ENCODE peak calls at places on chromosomes 1 and 21, in five cellular contexts. W is suprapubic skin, A is GM23338, G is breast epithelium, X is sigmoid colon. F is an unnamed sample. For H3K36me3, the result is how much of the 10 kb centered on the place peaks cover.

GRCh38 chr1:240572328-240572727 is 39.6 kb downstream of the GREM2 start:
- DNase-seq in G (no peak), X (no peak), A (no peak), W (no peak), F (no peak)

GRCh38 chr1:59057211-59057694 is 239.6 kb upstream of the FGGY start:
- DNase-seq in A (peak), W (peak), X (peak), G (peak), F (no peak)

GRCh38 chr21:41488080-41488479 is 19.9 kb downstream of the TMPRSS2 start:
- DNase-seq in G (no peak), X (no peak), A (no peak), W (no peak), F (no peak)

GRCh38 chr1:12179111-12179519 is 12.3 kb downstream of the TNFRSF1B start:
- DNase-seq in G (no peak), X (no peak), A (no peak), W (no peak), F (peak)

GRCh38 chr1:114458208-114458777 is 52.7 kb downstream of the TRIM33 start:
- DNase-seq in A (no peak), G (no peak), W (no peak), X (no peak), F (peak)

GRCh38 chr1:228226956-228227791 is 19.3 kb downstream of the OBSCN start:
- DNase-seq in X (no peak), W (no peak), G (no peak), A (no peak), F (peak)

GRCh38 chr1:175148068-175148467 is 44.5 kb downstream of the KIAA0040 start:
- DNase-seq in W (no peak), X (no peak), G (no peak), A (no peak), F (no peak)

GRCh38 chr21:14251336-14251735 is 35.4 kb downstream of the RBM11 start:
- DNase-seq in W (no peak), G (no peak), A (no peak), X (no peak), F (no peak)

GRCh38 chr21:31624961-31625491 is 34.5 kb upstream of the SOD1 start:
- DNase-seq in G (no peak), W (no peak), X (no peak), A (no peak), F (no peak)

GRCh38 chr1:206544562-206545257 is 37.4 kb downstream of the RASSF5 start:
- DNase-seq in G (peak), A (peak), X (peak), W (no peak), F (peak)

GRCh38 chr1:55600243-55600642 is 385.1 kb upstream of the USP24 start:
- DNase-seq in W (no peak), G (no peak), A (no peak), X (no peak), F (no peak)

GRCh38 chr1:48938975-48939374 is 162.3 kb upstream of the BEND5 start:
- DNase-seq in X (no peak), W (no peak), A (no peak), G (no peak), F (no peak)

GRCh38 chr1:211739671-211740411 is 64.4 kb upstream of the NEK2 start:
- DNase-seq in W (no peak), A (no peak), X (no peak), G (no peak), F (no peak)

GRCh38 chr1:205350626-205351235 is 6.0 kb downstream of the KLHDC8A start:
- DNase-seq in W (no peak), A (peak), X (no peak), G (no peak), F (no peak)

GRCh38 chr1:203906932-203907331 is 45.5 kb downstream of the SNRPE start:
- DNase-seq in X (no peak), A (no peak), W (no peak), G (no peak), F (peak)

GRCh38 chr1:197725044-197725443 is 50.2 kb downstream of the DENND1B start:
- DNase-seq in A (peak), G (no peak), X (no peak), W (no peak), F (peak)

GRCh38 chr1:37052120-37052519 is 17.8 kb upstream of the GRIK3 start:
- DNase-seq in W (no peak), G (no peak), X (no peak), A (no peak), F (no peak)

GRCh38 chr1:187408217-187409004 is 579.7 kb downstream of the PLA2G4A start:
- DNase-seq in W (no peak), G (no peak), A (no peak), X (no peak), F (no peak)

GRCh38 chr1:50132495-50132894 is 23.8 kb downstream of the ELAVL4 start:
- DNase-seq in W (no peak), A (no peak), G (no peak), X (no peak), F (no peak)

GRCh38 chr1:44802306-44803061 is 2.3 kb downstream of the PLK3 start:
- DNase-seq in A (no peak), G (peak), W (no peak), X (no peak), F (no peak)

GRCh38 chr1:229254910-229255541 is 15.9 kb upstream of the RAB4A start:
- DNase-seq in A (peak), X (no peak), W (no peak), G (no peak), F (no peak)

GRCh38 chr1:103461171-103462105 is 64.1 kb upstream of the RNPC3 start:
- DNase-seq in G (no peak), W (no peak), A (peak), X (no peak), F (peak)

GRCh38 chr1:181255270-181255929 is 166.9 kb downstream of the IER5 start:
- DNase-seq in W (no peak), X (peak), G (no peak), A (no peak), F (peak)

GRCh38 chr1:179121159-179121938 is 39.5 kb downstream of the TOR3A start:
- DNase-seq in X (no peak), A (peak), G (no peak), W (no peak), F (no peak)

GRCh38 chr1:9413877-9414213 is 121.2 kb downstream of the SPSB1 start:
- DNase-seq in W (no peak), X (no peak), A (no peak), G (no peak), F (peak)

GRCh38 chr1:199954701-199955100 is 72.8 kb upstream of the NR5A2 start:
- DNase-seq in X (no peak), G (no peak), A (peak), W (no peak), F (no peak)

GRCh38 chr1:244957525-244957924 is 93.2 kb upstream of the HNRNPU start:
- DNase-seq in A (no peak), X (no peak), G (no peak), W (no peak), F (peak)

GRCh38 chr1:97820470-97821188 is 100.2 kb downstream of the DPYD start:
- DNase-seq in X (no peak), A (peak), W (no peak), G (no peak), F (peak)

GRCh38 chr1:7572654-7573152 is 198.4 kb upstream of the VAMP3 start:
- DNase-seq in W (no peak), A (no peak), X (no peak), G (no peak), F (no peak)

GRCh38 chr1:19616489-19616888 is 27.6 kb upstream of the NBL1 start:
- DNase-seq in X (no peak), A (no peak), W (no peak), G (no peak), F (no peak)

GRCh38 chr1:10662824-10663667 is 133.4 kb downstream of the CASZ1 start:
- DNase-seq in X (no peak), G (no peak), W (no peak), A (no peak), F (no peak)

GRCh38 chr21:44932366-44933181 is 7.3 kb upstream of the SLX9 start:
- DNase-seq in G (no peak), W (no peak), X (no peak), A (no peak), F (no peak)

GRCh38 chr1:34768856-34769255 is 9.3 kb downstream of the GJB4 start:
- DNase-seq in X (no peak), A (no peak), G (no peak), W (no peak), F (no peak)

GRCh38 chr1:86708923-86709322 is 4.5 kb downstream of the SH3GLB1 start:
- DNase-seq in A (no peak), G (no peak), W (no peak), X (no peak), F (no peak)

GRCh38 chr21:34594566-34595234 is 20.2 kb downstream of the RCAN1 start:
- DNase-seq in A (no peak), W (no peak), G (no peak), X (no peak), F (no peak)

DNA sequence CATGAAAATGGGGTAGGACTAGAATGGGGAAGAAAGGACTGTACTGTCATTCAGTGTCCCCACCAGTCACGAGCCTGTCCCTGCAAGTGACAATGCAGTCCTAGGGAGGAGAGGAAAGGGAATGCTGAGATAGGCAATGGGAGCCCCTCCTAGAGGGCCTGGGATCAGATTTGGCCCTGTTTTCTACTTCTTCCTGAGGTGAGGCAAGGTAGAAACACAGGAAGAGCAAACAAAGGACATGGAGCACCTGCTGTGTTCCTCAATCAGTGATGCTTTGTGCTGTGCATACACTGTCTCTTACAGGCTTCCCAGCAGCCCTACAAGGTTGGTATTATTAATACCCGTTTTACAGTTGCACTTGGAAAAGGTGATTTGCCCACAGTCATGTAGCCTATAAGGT is 6.1 kb downstream of the FABP3 start:
- DNase-seq in G (no peak), A (peak), X (no peak), W (peak), F (no peak)
- H3K36me3 ChIP-seq in G (under half), A (under half), X (under half), W (under half), F (under half)

GRCh38 chr1:116532698-116533424 is 38.0 kb downstream of the CD58 start:
- DNase-seq in G (no peak), W (no peak), X (no peak), A (no peak), F (no peak)
- TF ChIP-seq POLR2AphosphoS5 in G (no peak), W (no peak), X (no peak), A (no peak), F (no peak)

DNA sequence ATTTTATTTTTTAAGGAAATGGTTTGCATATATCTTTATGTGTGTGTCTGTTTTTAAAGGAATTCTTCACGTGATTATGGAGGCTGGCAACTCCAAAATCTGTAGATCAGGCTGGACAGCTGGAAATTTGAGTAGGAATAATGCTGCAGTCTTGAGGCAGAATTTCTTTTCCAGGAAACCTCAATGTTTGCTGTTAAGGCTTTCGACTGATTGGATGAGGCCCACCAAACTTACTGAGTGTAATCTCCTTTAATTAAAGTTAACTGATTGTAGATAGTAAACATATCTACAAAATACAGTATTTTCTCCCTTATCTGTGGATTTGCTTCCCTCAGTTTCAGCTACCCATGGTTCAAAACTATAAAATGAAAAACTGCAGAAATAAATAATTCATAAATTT is 883.1 kb downstream of the TTLL7 start:
- DNase-seq in W (no peak), X (no peak), G (no peak), A (no peak), F (no peak)
- H3K36me3 ChIP-seq in W (under half), X (under half), G (under half), A (under half), F (under half)

GRCh38 chr1:160633330-160633903 is 13.4 kb downstream of the SLAMF1 start:
- DNase-seq in W (no peak), G (no peak), A (no peak), X (no peak), F (no peak)
- TF ChIP-seq POLR2AphosphoS5 in W (no peak), G (no peak), A (no peak), X (no peak), F (no peak)

GRCh38 chr1:20767271-20767670 is 19.8 kb downstream of the HP1BP3 start:
- DNase-seq in G (no peak), W (no peak), A (no peak), X (no peak), F (no peak)
- H3K36me3 ChIP-seq in G (under half), W (half or more), A (half or more), X (half or more), F (half or more)

GRCh38 chr1:15214507-15214906 is 32.5 kb upstream of the FHAD1 start:
- DNase-seq in X (peak), W (no peak), G (no peak), A (no peak), F (no peak)
- TF ChIP-seq POLR2AphosphoS5 in X (peak), W (no peak), G (no peak), A (no peak), F (no peak)

GRCh38 chr1:1941211-1941841 is 22.2 kb upstream of the TMEM52 start:
- DNase-seq in W (no peak), G (no peak), X (no peak), A (no peak), F (no peak)
- H3K36me3 ChIP-seq in W (under half), G (under half), X (under half), A (under half), F (under half)